ENCODE peak calls at places on chromosome 22, in four cellular contexts. O is fibroblast of lung, V is ovary, I is stomach. W is an unnamed sample.

GRCh38 chr22:28008649-28009048 is 89.6 kb upstream of the PITPNB start:
- DNase-seq in O (no peak), V (no peak), I (no peak), W (no peak)

GRCh38 chr22:38240734-38241252 is 32.0 kb downstream of the TMEM184B start:
- DNase-seq in O (peak; percentile 96), V (no peak), I (peak; percentile 71), W (peak; percentile 77)

GRCh38 chr22:40326905-40327735 is 19.2 kb upstream of the ADSL start:
- DNase-seq in O (peak; percentile 81), V (no peak), I (no peak), W (no peak)

GRCh38 chr22:27212617-27213177 is 555.3 kb downstream of the MIAT start:
- DNase-seq in O (peak; percentile 99), V (peak; percentile 76), I (no peak), W (peak; percentile 67)

GRCh38 chr22:19105867-19106802 is 16.1 kb downstream of the DGCR2 start:
- DNase-seq in O (no peak), V (no peak), I (no peak), W (no peak)

GRCh38 chr22:48755332-48755949 is 1072.2 kb downstream of the BRD1 start:
- DNase-seq in O (no peak), V (no peak), I (peak; percentile 17), W (no peak)

GRCh38 chr22:19879996-19880785 is 25.5 kb upstream of the GNB1L start:
- DNase-seq in O (no peak), V (peak; percentile 14), I (no peak), W (no peak)

GRCh38 chr22:27621671-27622070 is 179.9 kb downstream of the MN1 start:
- DNase-seq in O (peak; percentile 8), V (no peak), I (no peak), W (no peak)

GRCh38 chr22:39311592-39312400 is 7.6 kb downstream of the RPL3 start:
- DNase-seq in O (no peak), V (no peak), I (no peak), W (no peak)

GRCh38 chr22:38462960-38463784 is 4.7 kb upstream of the KDELR3 start:
- DNase-seq in O (no peak), V (no peak), I (no peak), W (no peak)

GRCh38 chr22:42077486-42078125 is 1.9 kb upstream of the SMDT1 start:
- DNase-seq in O (no peak), V (peak; percentile 52), I (no peak), W (no peak)

GRCh38 chr22:42080287-42080686 is 787 bp downstream of the SMDT1 start:
- DNase-seq in O (peak; percentile 51), V (no peak), I (peak; percentile 55), W (no peak)

GRCh38 chr22:42078469-42079318 is 806 bp upstream of the SMDT1 start:
- DNase-seq in O (no peak), V (peak; percentile 64), I (no peak), W (no peak)

GRCh38 chr22:42076764-42077485 is 2.6 kb upstream of the SMDT1 start:
- DNase-seq in O (no peak), V (peak; percentile 47), I (peak; percentile 22), W (no peak)

DNA sequence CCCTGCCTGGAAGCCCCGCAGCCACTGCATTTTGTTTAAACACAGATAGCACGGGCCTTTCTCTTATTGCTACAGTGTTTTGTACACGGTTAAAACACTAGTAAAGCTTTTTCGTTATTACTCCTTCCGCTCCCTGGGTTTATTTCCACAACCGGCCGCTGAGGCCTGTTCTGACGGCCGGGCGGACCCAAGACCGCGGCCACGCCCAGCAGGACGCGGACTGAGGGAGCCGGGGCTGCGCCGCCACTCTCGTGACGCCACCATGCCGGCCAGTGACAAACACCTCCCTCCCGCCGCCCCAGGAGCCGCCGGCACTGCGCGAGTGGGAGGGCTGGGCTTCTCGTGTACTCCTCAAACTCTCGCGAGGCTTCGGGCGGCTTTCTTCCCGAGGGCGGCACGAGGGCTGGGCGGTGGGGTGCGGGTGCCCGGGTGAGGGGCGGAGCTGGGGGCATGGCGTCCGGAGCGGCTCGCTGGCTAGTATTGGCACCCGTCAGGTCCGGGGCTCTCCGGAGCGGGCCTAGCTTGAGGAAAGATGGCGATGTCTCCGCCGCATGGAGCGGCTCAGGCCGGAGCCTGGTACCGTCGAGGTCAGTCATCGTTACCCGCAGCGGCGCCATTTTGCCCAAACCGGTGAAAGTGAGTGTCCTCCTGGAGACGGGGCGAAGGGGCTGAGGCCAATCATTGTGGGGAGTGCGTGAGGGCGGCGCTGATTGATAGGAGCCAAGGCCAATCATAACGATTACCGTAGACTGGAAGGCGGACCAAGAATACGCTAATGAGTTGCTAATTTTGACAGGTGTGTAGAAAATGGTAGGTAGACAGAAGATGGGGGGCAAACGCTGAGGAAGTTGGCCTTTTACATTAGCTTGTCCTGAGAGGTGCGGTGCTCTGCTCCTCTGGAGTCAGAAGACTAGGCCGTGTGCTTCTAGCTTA is at the start of gene SMDT1:
- DNase-seq in O (peak; percentile 97), V (peak; percentile 99), I (peak; percentile 99), W (peak; percentile 79)
- TF ChIP-seq CTCF in O (no peak), V (no peak), I (no peak), W (no peak)

GRCh38 chr22:29342177-29342576 is 26.7 kb upstream of the RASL10A start:
- DNase-seq in O (no peak), V (no peak), I (no peak), W (no peak)
- H3K36me3 ChIP-seq in O (peaks cover 34% of the 10 kb centered on the region), V (no peaks in the 10 kb centered on the region), I (peaks cover 94% of the 10 kb centered on the region), W (peaks cover 10% of the 10 kb centered on the region)

GRCh38 chr22:49917997-49918910 is at the start of the genes ALG12 and CRELD2:
- DNase-seq in O (peak; percentile 96), V (peak; percentile 97), I (peak; percentile 99), W (peak; percentile 68)
- TF ChIP-seq CTCF in O (no peak), V (no peak), I (no peak), W (no peak)

GRCh38 chr22:31896472-31896871 is 47.9 kb upstream of the YWHAH start:
- DNase-seq in O (no peak), V (no peak), I (no peak), W (no peak)

GRCh38 chr22:31892080-31892433 is 52.3 kb upstream of the YWHAH start:
- DNase-seq in O (no peak), V (no peak), I (no peak), W (no peak)

GRCh38 chr22:31895317-31896133 is 48.8 kb upstream of the YWHAH start:
- DNase-seq in O (no peak), V (no peak), I (no peak), W (no peak)

GRCh38 chr22:31893460-31893859 is 50.9 kb upstream of the YWHAH start:
- DNase-seq in O (no peak), V (no peak), I (peak; percentile 29), W (no peak)

DNA sequence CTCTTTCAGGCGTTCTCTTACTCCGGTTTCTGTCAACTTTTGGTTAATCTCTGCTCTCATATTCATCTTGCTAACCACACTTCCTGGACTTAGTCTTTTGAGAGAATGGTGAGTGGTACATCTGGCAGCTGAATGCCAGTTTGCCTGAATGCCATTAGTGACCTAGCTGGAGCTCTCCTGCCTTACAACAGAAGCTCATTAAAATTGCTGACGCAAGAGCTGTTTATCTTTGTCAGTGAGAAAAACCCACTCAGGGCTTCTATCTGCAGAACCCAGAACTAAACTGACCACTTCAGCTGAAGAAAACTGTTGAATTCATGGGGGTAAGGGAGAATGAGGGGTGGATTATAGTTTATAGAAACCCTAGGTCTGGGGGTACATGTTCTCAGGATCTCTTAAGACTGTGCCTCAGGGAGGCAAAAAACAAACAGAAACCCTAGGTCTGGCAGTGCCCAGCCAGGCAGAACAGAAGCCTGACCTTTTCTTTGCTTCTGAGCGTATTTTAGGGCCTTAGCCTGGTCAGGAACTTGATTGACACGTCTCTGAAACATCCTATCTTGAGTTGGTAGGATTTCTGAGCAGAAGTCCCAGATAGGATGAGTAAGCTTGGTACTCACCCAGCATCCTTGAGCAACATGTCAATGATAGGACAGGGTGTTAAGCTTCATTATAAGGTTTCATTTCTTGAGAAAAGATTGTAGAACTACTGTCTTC is 52.8 kb upstream of the YWHAH start:
- DNase-seq in O (peak; percentile 82), V (no peak), I (no peak), W (peak; percentile 16)
- H3K36me3 ChIP-seq in O (no peaks in the 10 kb centered on the region), V (no peaks in the 10 kb centered on the region), I (peaks cover 88% of the 10 kb centered on the region), W (peaks cover 1% of the 10 kb centered on the region)

GRCh38 chr22:25048659-25049657 is 96.4 kb downstream of the KIAA1671 start:
- DNase-seq in O (peak; percentile 36), V (peak; percentile 77), I (peak; percentile 70), W (no peak)

GRCh38 chr22:25050566-25050965 is 98.0 kb downstream of the KIAA1671 start:
- DNase-seq in O (no peak), V (no peak), I (no peak), W (no peak)

GRCh38 chr22:25049770-25050169 is 97.3 kb downstream of the KIAA1671 start:
- DNase-seq in O (no peak), V (no peak), I (no peak), W (no peak)

GRCh38 chr22:25051983-25052710 is 99.6 kb downstream of the KIAA1671 start:
- DNase-seq in O (no peak), V (no peak), I (peak; percentile 72), W (no peak)

DNA sequence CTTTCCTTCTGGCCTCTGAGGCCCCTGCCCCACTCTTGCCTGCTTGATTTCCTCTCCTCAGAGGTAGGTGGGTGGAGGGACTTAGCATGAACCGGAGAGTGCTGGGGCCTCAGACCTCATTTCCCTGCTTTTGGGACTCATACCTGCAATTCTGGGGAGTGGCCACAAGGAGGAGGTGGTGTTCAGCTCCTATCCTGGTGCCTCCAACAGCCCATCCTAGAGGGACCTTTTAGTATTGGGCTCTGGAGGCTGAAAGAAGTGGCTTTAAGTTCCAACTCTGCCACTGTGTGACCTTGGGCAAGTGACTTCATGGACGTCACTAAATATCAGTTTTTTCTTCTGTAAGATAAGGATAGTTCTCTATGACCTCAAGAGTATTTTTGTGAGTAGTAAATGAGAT is 98.6 kb downstream of the KIAA1671 start:
- DNase-seq in O (no peak), V (no peak), I (no peak), W (no peak)
- TF ChIP-seq CTCF in O (peak; percentile 3), V (no peak), I (no peak), W (peak; percentile 55)